ENCODE peak calls at places on chromosomes 2 and 18, in five cellular contexts. One of them, this sample, is unnamed.
A peak's percentile ranks its signal among the peaks of the same experiment; 100 is the strongest.

GRCh38 chr2:9473985-9474360 is 378 bp upstream of the IAH1 start:
- DNase-seq in CD8-positive, alpha-beta T cell: peak; percentile 54
- DNase-seq in Karpas-422: peak; percentile 78
- DNase-seq in kidney: peak; percentile 88
- DNase-seq in CD4-positive, alpha-beta memory T cell: peak; percentile 74
- DNase-seq in this sample: no peak

GRCh38 chr2:180761224-180761623 is 219.2 kb upstream of the UBE2E3 start:
- DNase-seq in Karpas-422: no peak
- DNase-seq in CD8-positive, alpha-beta T cell: no peak
- DNase-seq in CD4-positive, alpha-beta memory T cell: no peak
- DNase-seq in kidney: no peak
- DNase-seq in this sample: no peak

GRCh38 chr2:203897544-203897943 is 30.0 kb downstream of the CTLA4 start:
- DNase-seq in CD8-positive, alpha-beta T cell: no peak
- DNase-seq in CD4-positive, alpha-beta memory T cell: no peak
- DNase-seq in Karpas-422: peak; percentile 77
- DNase-seq in kidney: no peak
- DNase-seq in this sample: no peak

GRCh38 chr2:36567711-36568408 is 30.1 kb downstream of the FEZ2 start:
- DNase-seq in CD4-positive, alpha-beta memory T cell: no peak
- DNase-seq in kidney: no peak
- DNase-seq in Karpas-422: no peak
- DNase-seq in CD8-positive, alpha-beta T cell: no peak
- DNase-seq in this sample: peak; percentile 46

GRCh38 chr18:56770097-56770496 is 118.9 kb downstream of the WDR7 start:
- DNase-seq in Karpas-422: no peak
- DNase-seq in CD4-positive, alpha-beta memory T cell: no peak
- DNase-seq in CD8-positive, alpha-beta T cell: no peak
- DNase-seq in kidney: no peak
- DNase-seq in this sample: no peak

GRCh38 chr2:219017166-219017931 is 24.0 kb downstream of the CFAP65 start:
- DNase-seq in kidney: peak; percentile 38
- DNase-seq in CD4-positive, alpha-beta memory T cell: no peak
- DNase-seq in CD8-positive, alpha-beta T cell: no peak
- DNase-seq in Karpas-422: no peak
- DNase-seq in this sample: no peak

GRCh38 chr2:222102746-222103349 is 195.9 kb downstream of the PAX3 start:
- DNase-seq in Karpas-422: no peak
- DNase-seq in CD8-positive, alpha-beta T cell: no peak
- DNase-seq in kidney: no peak
- DNase-seq in CD4-positive, alpha-beta memory T cell: no peak
- DNase-seq in this sample: peak; percentile 37

GRCh38 chr2:188381614-188382013 is 89.9 kb downstream of the GULP1 start:
- DNase-seq in CD4-positive, alpha-beta memory T cell: no peak
- DNase-seq in Karpas-422: no peak
- DNase-seq in kidney: no peak
- DNase-seq in CD8-positive, alpha-beta T cell: no peak
- DNase-seq in this sample: peak; percentile 71

GRCh38 chr2:232890896-232891601 is 21.0 kb downstream of the SNORC start:
- DNase-seq in Karpas-422: no peak
- DNase-seq in kidney: peak; percentile 89
- DNase-seq in CD8-positive, alpha-beta T cell: no peak
- DNase-seq in CD4-positive, alpha-beta memory T cell: no peak
- DNase-seq in this sample: no peak

GRCh38 chr2:225056330-225057073 is 14.2 kb upstream of the DOCK10 start:
- DNase-seq in Karpas-422: no peak
- DNase-seq in CD4-positive, alpha-beta memory T cell: no peak
- DNase-seq in CD8-positive, alpha-beta T cell: no peak
- DNase-seq in kidney: no peak
- DNase-seq in this sample: no peak

GRCh38 chr18:58272779-58273500 is 228.9 kb downstream of the NEDD4L start:
- DNase-seq in kidney: no peak
- DNase-seq in CD8-positive, alpha-beta T cell: no peak
- DNase-seq in Karpas-422: no peak
- DNase-seq in CD4-positive, alpha-beta memory T cell: no peak
- DNase-seq in this sample: no peak

GRCh38 chr2:169386621-169387235 is 24.4 kb upstream of the LRP2 start:
- DNase-seq in Karpas-422: peak; percentile 33
- DNase-seq in kidney: no peak
- DNase-seq in CD4-positive, alpha-beta memory T cell: no peak
- DNase-seq in CD8-positive, alpha-beta T cell: no peak
- DNase-seq in this sample: no peak

GRCh38 chr18:48889115-48889941 is 61.4 kb downstream of the SMAD7 start:
- DNase-seq in Karpas-422: no peak
- DNase-seq in kidney: peak; percentile 94
- DNase-seq in CD8-positive, alpha-beta T cell: no peak
- DNase-seq in CD4-positive, alpha-beta memory T cell: no peak
- DNase-seq in this sample: no peak

GRCh38 chr2:140353541-140353940 is 1573.4 kb upstream of the NXPH2 start:
- DNase-seq in CD8-positive, alpha-beta T cell: no peak
- DNase-seq in kidney: no peak
- DNase-seq in Karpas-422: no peak
- DNase-seq in CD4-positive, alpha-beta memory T cell: no peak
- DNase-seq in this sample: no peak

GRCh38 chr2:141590620-141591019 is 540.2 kb downstream of the LRP1B start:
- DNase-seq in Karpas-422: no peak
- DNase-seq in CD8-positive, alpha-beta T cell: no peak
- DNase-seq in kidney: no peak
- DNase-seq in CD4-positive, alpha-beta memory T cell: no peak
- DNase-seq in this sample: no peak

GRCh38 chr2:167733750-167734149 is 513.6 kb downstream of the STK39 start:
- DNase-seq in CD4-positive, alpha-beta memory T cell: no peak
- DNase-seq in Karpas-422: peak; percentile 16
- DNase-seq in CD8-positive, alpha-beta T cell: no peak
- DNase-seq in kidney: no peak
- DNase-seq in this sample: no peak

GRCh38 chr18:63218472-63218871 is 101.1 kb downstream of the BCL2 start:
- DNase-seq in kidney: no peak
- DNase-seq in Karpas-422: no peak
- DNase-seq in CD4-positive, alpha-beta memory T cell: no peak
- DNase-seq in CD8-positive, alpha-beta T cell: no peak
- DNase-seq in this sample: no peak

GRCh38 chr2:207502799-207503198 is 27.0 kb upstream of the CREB1 start:
- DNase-seq in kidney: no peak
- DNase-seq in CD4-positive, alpha-beta memory T cell: no peak
- DNase-seq in CD8-positive, alpha-beta T cell: no peak
- DNase-seq in Karpas-422: peak; percentile 63
- DNase-seq in this sample: no peak

GRCh38 chr18:13394794-13395193 is 176.2 kb downstream of the LDLRAD4 start:
- DNase-seq in CD4-positive, alpha-beta memory T cell: no peak
- DNase-seq in kidney: no peak
- DNase-seq in Karpas-422: no peak
- DNase-seq in CD8-positive, alpha-beta T cell: no peak
- DNase-seq in this sample: no peak

GRCh38 chr2:122203523-122203922 is 448.1 kb downstream of the TSN start:
- DNase-seq in kidney: no peak
- DNase-seq in CD8-positive, alpha-beta T cell: no peak
- DNase-seq in Karpas-422: no peak
- DNase-seq in CD4-positive, alpha-beta memory T cell: no peak
- DNase-seq in this sample: no peak

GRCh38 chr18:46182633-46183401 is 78.6 kb downstream of the HAUS1 start:
- DNase-seq in CD8-positive, alpha-beta T cell: no peak
- DNase-seq in CD4-positive, alpha-beta memory T cell: no peak
- DNase-seq in kidney: no peak
- DNase-seq in Karpas-422: no peak
- DNase-seq in this sample: no peak

GRCh38 chr18:72460210-72460680 is 83.9 kb downstream of the CBLN2 start:
- DNase-seq in kidney: no peak
- DNase-seq in Karpas-422: no peak
- DNase-seq in CD4-positive, alpha-beta memory T cell: no peak
- DNase-seq in CD8-positive, alpha-beta T cell: no peak
- DNase-seq in this sample: peak; percentile 22

GRCh38 chr2:232230557-232230956 is 148.0 kb upstream of the ALPP start:
- DNase-seq in Karpas-422: peak; percentile 82
- DNase-seq in CD4-positive, alpha-beta memory T cell: no peak
- DNase-seq in kidney: no peak
- DNase-seq in CD8-positive, alpha-beta T cell: no peak
- DNase-seq in this sample: no peak

GRCh38 chr2:182616471-182617393 is 99.3 kb upstream of the DNAJC10 start:
- DNase-seq in CD8-positive, alpha-beta T cell: no peak
- DNase-seq in CD4-positive, alpha-beta memory T cell: no peak
- DNase-seq in Karpas-422: no peak
- DNase-seq in kidney: no peak
- DNase-seq in this sample: peak; percentile 78

GRCh38 chr2:188369365-188369764 is 77.7 kb downstream of the GULP1 start:
- DNase-seq in CD4-positive, alpha-beta memory T cell: no peak
- DNase-seq in Karpas-422: peak; percentile 63
- DNase-seq in kidney: no peak
- DNase-seq in CD8-positive, alpha-beta T cell: no peak
- DNase-seq in this sample: peak; percentile 57

GRCh38 chr18:79988079-79988924 is at the start of gene TXNL4A:
- DNase-seq in Karpas-422: peak; percentile 97
- DNase-seq in CD4-positive, alpha-beta memory T cell: peak; percentile 87
- DNase-seq in kidney: peak; percentile 95
- DNase-seq in CD8-positive, alpha-beta T cell: peak; percentile 80
- DNase-seq in this sample: peak; percentile 80

GRCh38 chr2:83068706-83069105 is 1390.4 kb downstream of the SUCLG1 start:
- DNase-seq in kidney: no peak
- DNase-seq in CD4-positive, alpha-beta memory T cell: no peak
- DNase-seq in Karpas-422: no peak
- DNase-seq in CD8-positive, alpha-beta T cell: no peak
- DNase-seq in this sample: no peak

GRCh38 chr2:54864727-54865126 is 141.3 kb downstream of the EML6 start:
- DNase-seq in kidney: no peak
- DNase-seq in CD4-positive, alpha-beta memory T cell: no peak
- DNase-seq in Karpas-422: no peak
- DNase-seq in CD8-positive, alpha-beta T cell: no peak
- DNase-seq in this sample: no peak

GRCh38 chr2:216059233-216059834 is 22.3 kb downstream of the PECR start:
- DNase-seq in kidney: no peak
- DNase-seq in CD8-positive, alpha-beta T cell: no peak
- DNase-seq in Karpas-422: peak; percentile 46
- DNase-seq in CD4-positive, alpha-beta memory T cell: peak; percentile 4
- DNase-seq in this sample: no peak

GRCh38 chr2:109378682-109379081 is 235.1 kb downstream of the SEPTIN10 start:
- DNase-seq in CD8-positive, alpha-beta T cell: no peak
- DNase-seq in kidney: no peak
- DNase-seq in CD4-positive, alpha-beta memory T cell: no peak
- DNase-seq in Karpas-422: no peak
- DNase-seq in this sample: no peak

GRCh38 chr18:63152791-63153190 is 166.8 kb downstream of the BCL2 start:
- DNase-seq in Karpas-422: peak; percentile 57
- DNase-seq in CD8-positive, alpha-beta T cell: no peak
- DNase-seq in CD4-positive, alpha-beta memory T cell: no peak
- DNase-seq in kidney: no peak
- DNase-seq in this sample: no peak

GRCh38 chr2:241760301-241760771 is 16.3 kb upstream of the GAL3ST2 start:
- DNase-seq in CD4-positive, alpha-beta memory T cell: no peak
- DNase-seq in Karpas-422: peak; percentile 54
- DNase-seq in CD8-positive, alpha-beta T cell: no peak
- DNase-seq in kidney: peak; percentile 42
- DNase-seq in this sample: no peak

GRCh38 chr18:47895565-47896250 is 34.8 kb downstream of the SMAD2 start:
- DNase-seq in CD4-positive, alpha-beta memory T cell: no peak
- DNase-seq in CD8-positive, alpha-beta T cell: no peak
- DNase-seq in kidney: no peak
- DNase-seq in Karpas-422: no peak
- DNase-seq in this sample: no peak

GRCh38 chr2:26767129-26767528 is 3.0 kb downstream of the SLC35F6 start:
- DNase-seq in CD8-positive, alpha-beta T cell: no peak
- DNase-seq in Karpas-422: no peak
- DNase-seq in kidney: peak; percentile 68
- DNase-seq in CD4-positive, alpha-beta memory T cell: no peak
- DNase-seq in this sample: no peak

GRCh38 chr2:10254373-10255188 is 48.1 kb upstream of the HPCAL1 start:
- DNase-seq in CD4-positive, alpha-beta memory T cell: no peak
- DNase-seq in Karpas-422: no peak
- DNase-seq in CD8-positive, alpha-beta T cell: no peak
- DNase-seq in kidney: peak; percentile 65
- DNase-seq in this sample: no peak

GRCh38 chr2:96117701-96118588 is 1.6 kb upstream of the ADRA2B start:
- DNase-seq in Karpas-422: peak; percentile 66
- DNase-seq in kidney: peak; percentile 65
- DNase-seq in CD4-positive, alpha-beta memory T cell: no peak
- DNase-seq in CD8-positive, alpha-beta T cell: no peak
- DNase-seq in this sample: no peak
- H3K4me3 ChIP-seq in Karpas-422: no peak overlapping the region
- H3K4me3 ChIP-seq in kidney: no peak overlapping the region
- H3K4me3 ChIP-seq in CD4-positive, alpha-beta memory T cell: no peak overlapping the region
- H3K4me3 ChIP-seq in CD8-positive, alpha-beta T cell: no peak overlapping the region
- H3K4me3 ChIP-seq in this sample: no peak overlapping the region

GRCh38 chr18:26091047-26091630 is 726 bp upstream of the SS18 start:
- DNase-seq in CD4-positive, alpha-beta memory T cell: no peak
- DNase-seq in CD8-positive, alpha-beta T cell: no peak
- DNase-seq in kidney: no peak
- DNase-seq in Karpas-422: no peak
- DNase-seq in this sample: no peak

GRCh38 chr18:26090130-26091046 is at the start of gene SS18:
- DNase-seq in kidney: peak; percentile 98
- DNase-seq in Karpas-422: peak; percentile 98
- DNase-seq in CD4-positive, alpha-beta memory T cell: peak; percentile 90
- DNase-seq in CD8-positive, alpha-beta T cell: peak; percentile 82
- DNase-seq in this sample: peak; percentile 95

GRCh38 chr18:26089247-26090129 is 925 bp downstream of the SS18 start:
- DNase-seq in kidney: no peak
- DNase-seq in CD4-positive, alpha-beta memory T cell: peak; percentile 16
- DNase-seq in CD8-positive, alpha-beta T cell: no peak
- DNase-seq in Karpas-422: peak; percentile 73
- DNase-seq in this sample: no peak

GRCh38 chr18:26086959-26087358 is 3.5 kb downstream of the SS18 start:
- DNase-seq in CD8-positive, alpha-beta T cell: no peak
- DNase-seq in kidney: no peak
- DNase-seq in Karpas-422: no peak
- DNase-seq in CD4-positive, alpha-beta memory T cell: no peak
- DNase-seq in this sample: no peak

GRCh38 chr18:26088482-26088881 is 1.9 kb downstream of the SS18 start:
- DNase-seq in kidney: no peak
- DNase-seq in Karpas-422: no peak
- DNase-seq in CD4-positive, alpha-beta memory T cell: no peak
- DNase-seq in CD8-positive, alpha-beta T cell: no peak
- DNase-seq in this sample: no peak
- H3K4me3 ChIP-seq in kidney: peak overlapping the region; percentile 96
- H3K4me3 ChIP-seq in Karpas-422: peak overlapping the region; percentile 72
- H3K4me3 ChIP-seq in CD4-positive, alpha-beta memory T cell: no peak overlapping the region
- H3K4me3 ChIP-seq in CD8-positive, alpha-beta T cell: no peak overlapping the region
- H3K4me3 ChIP-seq in this sample: no peak overlapping the region

DNA sequence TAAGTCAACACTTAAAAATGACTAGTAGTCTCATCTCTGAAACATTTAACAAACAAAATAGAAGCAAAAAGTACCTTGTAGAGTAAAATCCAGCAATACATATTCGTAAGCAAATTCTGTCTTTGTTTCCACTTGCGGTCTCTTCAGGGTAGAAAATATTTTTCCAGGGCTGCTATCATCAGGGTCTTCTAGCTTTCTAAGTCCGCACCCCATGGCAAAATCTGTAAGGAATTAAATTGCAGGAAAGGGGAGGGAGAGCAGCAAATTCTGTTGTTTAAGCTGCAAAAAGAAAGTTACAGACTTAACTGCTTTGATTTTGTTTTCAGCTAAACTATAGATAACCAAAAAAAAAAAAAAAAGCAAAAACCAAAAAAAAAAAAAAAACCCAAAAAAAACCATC is at the start of gene RFTN2:
- DNase-seq in kidney: no peak
- DNase-seq in CD8-positive, alpha-beta T cell: no peak
- DNase-seq in CD4-positive, alpha-beta memory T cell: no peak
- DNase-seq in Karpas-422: no peak
- DNase-seq in this sample: no peak
- H3K4me3 ChIP-seq in kidney: peak within 1 kb of the TSS; percentile 62
- H3K4me3 ChIP-seq in CD8-positive, alpha-beta T cell: no peak within 1 kb of the TSS
- H3K4me3 ChIP-seq in CD4-positive, alpha-beta memory T cell: no peak within 1 kb of the TSS
- H3K4me3 ChIP-seq in Karpas-422: no peak within 1 kb of the TSS
- H3K4me3 ChIP-seq in this sample: peak within 1 kb of the TSS; percentile 25

GRCh38 chr2:177165103-177165583 is 47.5 kb upstream of the HNRNPA3 start:
- DNase-seq in CD8-positive, alpha-beta T cell: no peak
- DNase-seq in kidney: no peak
- DNase-seq in CD4-positive, alpha-beta memory T cell: no peak
- DNase-seq in Karpas-422: peak; percentile 73
- DNase-seq in this sample: no peak
- H3K4me3 ChIP-seq in CD8-positive, alpha-beta T cell: peak overlapping the region; percentile 29
- H3K4me3 ChIP-seq in kidney: peak overlapping the region; percentile 66
- H3K4me3 ChIP-seq in CD4-positive, alpha-beta memory T cell: peak overlapping the region; percentile 13
- H3K4me3 ChIP-seq in Karpas-422: peak overlapping the region; percentile 68
- H3K4me3 ChIP-seq in this sample: peak overlapping the region; percentile 6